ENCODE peak calls at places on chromosomes 12 and 14, in ten cellular contexts. One of them, this sample, is unnamed.

GRCh38 chr14:104979758-104980591 is 1.8 kb upstream of the AHNAK2 start:
- DNase-seq in upper lobe of left lung: peak; percentile 90
- DNase-seq in SK-N-SH: peak; percentile 81
- DNase-seq in suprapubic skin: peak; percentile 70
- DNase-seq in stomach: peak; percentile 77
- DNase-seq in SK-N-MC: no peak
- DNase-seq in HCT116: no peak
- DNase-seq in HL-60: no peak
- DNase-seq in transverse colon: no peak
- DNase-seq in GM23338: no peak
- DNase-seq in this sample: no peak

GRCh38 chr14:74906923-74907620 is 16.0 kb downstream of the RPS6KL1 start:
- DNase-seq in HCT116: no peak
- DNase-seq in SK-N-SH: no peak
- DNase-seq in GM23338: peak; percentile 56
- DNase-seq in stomach: no peak
- DNase-seq in transverse colon: peak; percentile 62
- DNase-seq in HL-60: no peak
- DNase-seq in SK-N-MC: no peak
- DNase-seq in upper lobe of left lung: peak; percentile 54
- DNase-seq in suprapubic skin: no peak
- DNase-seq in this sample: no peak

GRCh38 chr14:105493921-105494605 is 3.0 kb downstream of the TEDC1 start:
- DNase-seq in stomach: no peak
- DNase-seq in HCT116: no peak
- DNase-seq in transverse colon: no peak
- DNase-seq in GM23338: no peak
- DNase-seq in SK-N-SH: no peak
- DNase-seq in suprapubic skin: peak; percentile 72
- DNase-seq in HL-60: no peak
- DNase-seq in upper lobe of left lung: peak; percentile 77
- DNase-seq in SK-N-MC: no peak
- DNase-seq in this sample: no peak

GRCh38 chr12:111180830-111181726 is 187.8 kb downstream of the PHETA1 start:
- DNase-seq in SK-N-SH: peak; percentile 83
- DNase-seq in GM23338: no peak
- DNase-seq in SK-N-MC: peak; percentile 90
- DNase-seq in stomach: peak; percentile 53
- DNase-seq in upper lobe of left lung: no peak
- DNase-seq in HCT116: no peak
- DNase-seq in suprapubic skin: peak; percentile 71
- DNase-seq in HL-60: peak; percentile 86
- DNase-seq in transverse colon: peak; percentile 43
- DNase-seq in this sample: no peak

GRCh38 chr14:61662001-61662400 is 33.3 kb upstream of the HIF1A start:
- DNase-seq in HCT116: no peak
- DNase-seq in HL-60: no peak
- DNase-seq in upper lobe of left lung: no peak
- DNase-seq in GM23338: no peak
- DNase-seq in stomach: no peak
- DNase-seq in SK-N-MC: no peak
- DNase-seq in SK-N-SH: no peak
- DNase-seq in transverse colon: no peak
- DNase-seq in suprapubic skin: no peak
- DNase-seq in this sample: no peak

GRCh38 chr14:106872619-106873446 is 1346.5 kb downstream of the TMEM121 start:
- DNase-seq in upper lobe of left lung: peak; percentile 97
- DNase-seq in SK-N-SH: peak; percentile 66
- DNase-seq in stomach: peak; percentile 93
- DNase-seq in HCT116: no peak
- DNase-seq in transverse colon: peak; percentile 94
- DNase-seq in GM23338: peak; percentile 3
- DNase-seq in suprapubic skin: no peak
- DNase-seq in SK-N-MC: peak; percentile 86
- DNase-seq in HL-60: peak; percentile 52
- DNase-seq in this sample: no peak

GRCh38 chr12:110382683-110383082 is 20.8 kb downstream of the ANAPC7 start:
- DNase-seq in SK-N-SH: no peak
- DNase-seq in SK-N-MC: no peak
- DNase-seq in HCT116: no peak
- DNase-seq in stomach: no peak
- DNase-seq in GM23338: no peak
- DNase-seq in transverse colon: no peak
- DNase-seq in upper lobe of left lung: no peak
- DNase-seq in HL-60: no peak
- DNase-seq in suprapubic skin: no peak
- DNase-seq in this sample: no peak

GRCh38 chr12:5479761-5480160 is 47.9 kb downstream of the NTF3 start:
- DNase-seq in stomach: no peak
- DNase-seq in HL-60: no peak
- DNase-seq in transverse colon: no peak
- DNase-seq in HCT116: no peak
- DNase-seq in suprapubic skin: no peak
- DNase-seq in upper lobe of left lung: no peak
- DNase-seq in GM23338: peak; percentile 30
- DNase-seq in SK-N-SH: no peak
- DNase-seq in SK-N-MC: no peak
- DNase-seq in this sample: no peak

GRCh38 chr12:109609256-109609821 is 35.7 kb downstream of the MVK start:
- DNase-seq in suprapubic skin: no peak
- DNase-seq in HL-60: no peak
- DNase-seq in SK-N-SH: no peak
- DNase-seq in GM23338: no peak
- DNase-seq in stomach: no peak
- DNase-seq in HCT116: no peak
- DNase-seq in SK-N-MC: no peak
- DNase-seq in transverse colon: no peak
- DNase-seq in upper lobe of left lung: no peak
- DNase-seq in this sample: no peak

GRCh38 chr12:52223411-52224039 is 9.5 kb upstream of the KRT7 start:
- DNase-seq in upper lobe of left lung: no peak
- DNase-seq in suprapubic skin: peak; percentile 7
- DNase-seq in stomach: no peak
- DNase-seq in HL-60: no peak
- DNase-seq in transverse colon: no peak
- DNase-seq in GM23338: no peak
- DNase-seq in SK-N-MC: no peak
- DNase-seq in HCT116: no peak
- DNase-seq in SK-N-SH: no peak
- DNase-seq in this sample: no peak
- TF ChIP-seq POLR2AphosphoS5 in upper lobe of left lung: no peak
- TF ChIP-seq POLR2AphosphoS5 in suprapubic skin: no peak
- TF ChIP-seq POLR2AphosphoS5 in stomach: no peak
- TF ChIP-seq POLR2AphosphoS5 in HL-60: no peak
- TF ChIP-seq POLR2AphosphoS5 in transverse colon: no peak
- TF ChIP-seq POLR2AphosphoS5 in GM23338: no peak
- TF ChIP-seq POLR2AphosphoS5 in SK-N-MC: no peak
- TF ChIP-seq POLR2AphosphoS5 in HCT116: no peak
- TF ChIP-seq POLR2AphosphoS5 in SK-N-SH: no peak
- TF ChIP-seq POLR2AphosphoS5 in this sample: no peak

GRCh38 chr14:27338012-27338411 is 740.2 kb upstream of the NOVA1 start:
- DNase-seq in transverse colon: no peak
- DNase-seq in suprapubic skin: no peak
- DNase-seq in SK-N-MC: no peak
- DNase-seq in GM23338: no peak
- DNase-seq in stomach: no peak
- DNase-seq in HCT116: no peak
- DNase-seq in SK-N-SH: no peak
- DNase-seq in upper lobe of left lung: no peak
- DNase-seq in HL-60: no peak
- DNase-seq in this sample: no peak
- TF ChIP-seq POLR2AphosphoS5 in transverse colon: no peak
- TF ChIP-seq POLR2AphosphoS5 in suprapubic skin: no peak
- TF ChIP-seq POLR2AphosphoS5 in SK-N-MC: no peak
- TF ChIP-seq POLR2AphosphoS5 in GM23338: no peak
- TF ChIP-seq POLR2AphosphoS5 in stomach: no peak
- TF ChIP-seq POLR2AphosphoS5 in HCT116: no peak
- TF ChIP-seq POLR2AphosphoS5 in SK-N-SH: no peak
- TF ChIP-seq POLR2AphosphoS5 in upper lobe of left lung: no peak
- TF ChIP-seq POLR2AphosphoS5 in HL-60: no peak
- TF ChIP-seq POLR2AphosphoS5 in this sample: no peak

DNA sequence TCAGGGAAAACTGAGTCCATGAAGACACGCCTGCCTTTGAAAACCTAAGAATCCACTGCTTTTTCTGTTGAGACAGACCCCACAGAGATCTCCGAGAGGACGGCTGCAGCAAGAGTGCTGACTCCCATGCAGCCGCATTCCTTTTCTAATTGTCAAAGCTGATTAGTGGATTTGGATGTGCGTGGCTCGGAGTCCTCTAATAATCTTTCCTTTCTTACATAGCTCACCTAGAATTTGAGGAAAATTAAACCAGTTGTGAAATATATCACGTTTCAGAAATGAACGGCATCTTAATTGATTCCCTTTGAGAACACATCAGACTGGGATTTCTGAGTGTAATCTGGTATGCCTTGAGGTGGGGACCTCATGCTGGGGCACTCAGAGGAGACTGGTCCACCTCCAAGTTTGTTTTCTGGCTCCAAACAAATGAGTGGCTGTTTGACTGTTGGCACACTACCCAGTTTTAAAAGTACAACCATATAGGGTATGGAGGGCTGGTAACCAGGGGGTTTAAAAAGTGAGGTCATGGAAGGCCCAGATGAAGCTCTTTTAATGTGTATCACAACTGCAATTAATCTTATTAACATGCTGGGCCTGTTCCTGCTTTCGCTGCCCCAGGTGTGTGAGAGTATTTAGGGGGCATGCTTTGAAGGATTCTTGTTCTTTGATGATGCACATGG is 63.3 kb downstream of the RASSF3 start:
- DNase-seq in GM23338: no peak
- DNase-seq in transverse colon: no peak
- DNase-seq in SK-N-SH: peak; percentile 37
- DNase-seq in upper lobe of left lung: no peak
- DNase-seq in HL-60: no peak
- DNase-seq in SK-N-MC: no peak
- DNase-seq in HCT116: no peak
- DNase-seq in suprapubic skin: no peak
- DNase-seq in stomach: no peak
- DNase-seq in this sample: no peak
- TF ChIP-seq POLR2AphosphoS5 in GM23338: no peak
- TF ChIP-seq POLR2AphosphoS5 in transverse colon: no peak
- TF ChIP-seq POLR2AphosphoS5 in SK-N-SH: no peak
- TF ChIP-seq POLR2AphosphoS5 in upper lobe of left lung: no peak
- TF ChIP-seq POLR2AphosphoS5 in HL-60: no peak
- TF ChIP-seq POLR2AphosphoS5 in SK-N-MC: no peak
- TF ChIP-seq POLR2AphosphoS5 in HCT116: no peak
- TF ChIP-seq POLR2AphosphoS5 in suprapubic skin: no peak
- TF ChIP-seq POLR2AphosphoS5 in stomach: no peak
- TF ChIP-seq POLR2AphosphoS5 in this sample: no peak

GRCh38 chr12:84912191-84913142 is at the start of gene SLC6A15:
- DNase-seq in suprapubic skin: peak; percentile 82
- DNase-seq in HCT116: no peak
- DNase-seq in SK-N-SH: peak; percentile 91
- DNase-seq in stomach: no peak
- DNase-seq in transverse colon: no peak
- DNase-seq in HL-60: no peak
- DNase-seq in SK-N-MC: no peak
- DNase-seq in upper lobe of left lung: peak; percentile 87
- DNase-seq in GM23338: peak; percentile 87
- DNase-seq in this sample: no peak
- TF ChIP-seq POLR2AphosphoS5 in suprapubic skin: no peak
- TF ChIP-seq POLR2AphosphoS5 in HCT116: no peak
- TF ChIP-seq POLR2AphosphoS5 in SK-N-SH: no peak
- TF ChIP-seq POLR2AphosphoS5 in stomach: no peak
- TF ChIP-seq POLR2AphosphoS5 in transverse colon: no peak
- TF ChIP-seq POLR2AphosphoS5 in HL-60: no peak
- TF ChIP-seq POLR2AphosphoS5 in SK-N-MC: peak; percentile 78
- TF ChIP-seq POLR2AphosphoS5 in upper lobe of left lung: no peak
- TF ChIP-seq POLR2AphosphoS5 in GM23338: peak; percentile 53
- TF ChIP-seq POLR2AphosphoS5 in this sample: no peak

GRCh38 chr14:87794566-87794965 is 198.4 kb downstream of the GALC start:
- DNase-seq in HL-60: no peak
- DNase-seq in GM23338: no peak
- DNase-seq in suprapubic skin: no peak
- DNase-seq in transverse colon: no peak
- DNase-seq in stomach: no peak
- DNase-seq in upper lobe of left lung: no peak
- DNase-seq in HCT116: no peak
- DNase-seq in SK-N-MC: no peak
- DNase-seq in SK-N-SH: no peak
- DNase-seq in this sample: no peak
- TF ChIP-seq POLR2AphosphoS5 in HL-60: no peak
- TF ChIP-seq POLR2AphosphoS5 in GM23338: no peak
- TF ChIP-seq POLR2AphosphoS5 in suprapubic skin: no peak
- TF ChIP-seq POLR2AphosphoS5 in transverse colon: no peak
- TF ChIP-seq POLR2AphosphoS5 in stomach: no peak
- TF ChIP-seq POLR2AphosphoS5 in upper lobe of left lung: no peak
- TF ChIP-seq POLR2AphosphoS5 in HCT116: no peak
- TF ChIP-seq POLR2AphosphoS5 in SK-N-MC: no peak
- TF ChIP-seq POLR2AphosphoS5 in SK-N-SH: no peak
- TF ChIP-seq POLR2AphosphoS5 in this sample: no peak

This sample was measured in Panc1.